ENCODE peak calls at places on chromosomes 4 and X, in six cellular contexts. K is breast epithelium, S is B cell, F is psoas muscle, E is astrocyte of the spinal cord, X is fibroblast of the aortic adventitia. W is an unnamed sample.

GRCh38 chr4:186643501-186644315 is 79.9 kb downstream of the FAT1 start:
- DNase-seq in E (peak), S (no peak), K (no peak), X (peak), F (no peak), W (no peak)

GRCh38 chrX:27619975-27620374 is 29.8 kb downstream of the DCAF8L2 start:
- DNase-seq in X (peak), S (no peak), K (no peak), E (no peak), F (no peak), W (no peak)

GRCh38 chrX:15606064-15606590 is 5.4 kb upstream of the ACE2 start:
- DNase-seq in X (no peak), K (no peak), E (no peak), S (no peak), F (no peak), W (no peak)

GRCh38 chr4:153987291-153987690 is 198.4 kb upstream of the SFRP2 start:
- DNase-seq in E (peak), S (no peak), F (no peak), X (peak), K (no peak), W (no peak)

GRCh38 chr4:103201254-103201653 is 3.1 kb upstream of the CENPE start:
- DNase-seq in K (no peak), F (no peak), E (no peak), X (no peak), S (no peak), W (no peak)

GRCh38 chr4:112563431-112564200 is 47.6 kb upstream of the NEUROG2 start:
- DNase-seq in S (no peak), E (no peak), F (no peak), K (no peak), X (no peak), W (no peak)

GRCh38 chrX:79413963-79414362 is 46.8 kb upstream of the ITM2A start:
- DNase-seq in F (no peak), X (no peak), E (no peak), S (no peak), K (no peak), W (no peak)

GRCh38 chr4:39662683-39663082 is 24.0 kb upstream of the SMIM14 start:
- DNase-seq in S (no peak), X (no peak), F (no peak), E (no peak), K (no peak), W (no peak)

GRCh38 chrX:65726708-65727107 is 59.3 kb downstream of the MSN start:
- DNase-seq in E (no peak), S (no peak), F (no peak), X (no peak), K (no peak), W (no peak)

GRCh38 chrX:115372026-115372610 is 82.6 kb downstream of the LUZP4 start:
- DNase-seq in X (peak), S (no peak), E (peak), F (no peak), K (no peak), W (no peak)

GRCh38 chr4:76930721-76931481 is 18.7 kb upstream of the SEPTIN11 start:
- DNase-seq in E (no peak), X (no peak), F (no peak), S (no peak), K (no peak), W (no peak)

GRCh38 chr4:186726440-186727148 is 2.9 kb upstream of the FAT1 start:
- DNase-seq in X (peak), E (peak), S (no peak), K (peak), F (peak), W (peak)

GRCh38 chrX:130851569-130851968 is 51.4 kb downstream of the ENOX2 start:
- DNase-seq in S (no peak), X (no peak), K (no peak), F (no peak), E (no peak), W (no peak)

GRCh38 chrX:12162420-12162819 is 24.1 kb downstream of the FRMPD4 start:
- DNase-seq in X (peak), S (no peak), F (no peak), E (no peak), K (no peak), W (no peak)

GRCh38 chrX:82589410-82589809 is 918.7 kb upstream of the POU3F4 start:
- DNase-seq in S (no peak), F (no peak), E (peak), K (no peak), X (no peak), W (no peak)

GRCh38 chr4:125741825-125742452 is 427.2 kb downstream of the FAT4 start:
- DNase-seq in F (no peak), E (peak), S (no peak), X (peak), K (no peak), W (peak)

GRCh38 chr4:173288698-173289350 is 45.3 kb downstream of the HMGB2 start:
- DNase-seq in S (no peak), E (no peak), K (no peak), F (no peak), X (no peak), W (no peak)

GRCh38 chr4:37760840-37761239 is 65.6 kb upstream of the PGM2 start:
- DNase-seq in E (no peak), K (no peak), S (no peak), F (no peak), X (peak), W (no peak)

GRCh38 chrX:150199181-150199580 is 163.9 kb upstream of the MAMLD1 start:
- DNase-seq in K (no peak), S (no peak), E (no peak), X (no peak), F (no peak), W (no peak)

GRCh38 chrX:47579537-47579936 is 2.7 kb upstream of the TIMP1 start:
- DNase-seq in X (peak), K (no peak), S (no peak), E (peak), F (no peak), W (peak)

GRCh38 chr4:90545380-90545779 is 418.2 kb downstream of the CCSER1 start:
- DNase-seq in X (no peak), S (no peak), E (no peak), F (no peak), K (no peak), W (no peak)

GRCh38 chr4:113407409-113407808 is 354.1 kb downstream of the CAMK2D start:
- DNase-seq in X (no peak), S (no peak), F (no peak), E (no peak), K (no peak), W (no peak)

GRCh38 chr4:118950224-118950623 is 61.6 kb downstream of the SYNPO2 start:
- DNase-seq in X (no peak), S (no peak), F (no peak), K (no peak), E (no peak), W (no peak)

GRCh38 chrX:54029543-54030143 is 14.6 kb downstream of the PHF8 start:
- DNase-seq in X (no peak), E (no peak), S (no peak), K (peak), F (no peak), W (no peak)

GRCh38 chr4:176538217-176538925 is 218.6 kb downstream of the SPCS3 start:
- DNase-seq in S (no peak), E (peak), F (no peak), X (peak), K (no peak), W (no peak)

GRCh38 chr4:126738926-126739325 is 893.8 kb upstream of the INTU start:
- DNase-seq in X (no peak), E (no peak), F (no peak), S (no peak), K (no peak), W (no peak)

GRCh38 chrX:77412631-77413030 is 34.6 kb upstream of the FGF16 start:
- DNase-seq in X (no peak), K (no peak), E (no peak), S (no peak), F (no peak), W (no peak)

GRCh38 chrX:134948333-134949241 is 42.2 kb upstream of the SMIM10 start:
- DNase-seq in X (peak), E (peak), F (no peak), K (no peak), S (no peak), W (no peak)

GRCh38 chr4:54961357-54961975 is 163.9 kb downstream of the KDR start:
- DNase-seq in F (no peak), X (peak), E (peak), S (peak), K (no peak), W (peak)

GRCh38 chr4:51884606-51885005 is 41.7 kb downstream of the DCUN1D4 start:
- DNase-seq in K (no peak), X (no peak), E (no peak), S (no peak), F (no peak), W (no peak)

GRCh38 chrX:13142891-13143290 is 98.5 kb upstream of the FAM9C start:
- DNase-seq in F (no peak), E (no peak), S (no peak), X (no peak), K (no peak), W (no peak)

GRCh38 chrX:38768079-38768478 is 33.2 kb upstream of the MID1IP1 start:
- DNase-seq in F (no peak), K (no peak), X (peak), S (peak), E (peak), W (peak)

GRCh38 chr4:139770361-139770760 is 104.7 kb downstream of the MGST2 start:
- DNase-seq in S (no peak), F (no peak), X (no peak), K (no peak), E (no peak), W (no peak)

GRCh38 chr4:148061139-148061476 is 329.2 kb downstream of the ARHGAP10 start:
- DNase-seq in S (no peak), K (no peak), X (no peak), F (no peak), E (no peak), W (no peak)

GRCh38 chr4:41241919-41242318 is 14.8 kb upstream of the UCHL1 start:
- DNase-seq in F (no peak), X (no peak), E (no peak), K (no peak), S (no peak), W (no peak)

GRCh38 chr4:120843840-120844527 is 78.5 kb downstream of the PRDM5 start:
- DNase-seq in S (no peak), X (no peak), K (no peak), F (no peak), E (no peak), W (no peak)
- TF ChIP-seq CTCF in S (no peak), X (peak), K (no peak), F (no peak), E (peak), W (no peak)

DNA sequence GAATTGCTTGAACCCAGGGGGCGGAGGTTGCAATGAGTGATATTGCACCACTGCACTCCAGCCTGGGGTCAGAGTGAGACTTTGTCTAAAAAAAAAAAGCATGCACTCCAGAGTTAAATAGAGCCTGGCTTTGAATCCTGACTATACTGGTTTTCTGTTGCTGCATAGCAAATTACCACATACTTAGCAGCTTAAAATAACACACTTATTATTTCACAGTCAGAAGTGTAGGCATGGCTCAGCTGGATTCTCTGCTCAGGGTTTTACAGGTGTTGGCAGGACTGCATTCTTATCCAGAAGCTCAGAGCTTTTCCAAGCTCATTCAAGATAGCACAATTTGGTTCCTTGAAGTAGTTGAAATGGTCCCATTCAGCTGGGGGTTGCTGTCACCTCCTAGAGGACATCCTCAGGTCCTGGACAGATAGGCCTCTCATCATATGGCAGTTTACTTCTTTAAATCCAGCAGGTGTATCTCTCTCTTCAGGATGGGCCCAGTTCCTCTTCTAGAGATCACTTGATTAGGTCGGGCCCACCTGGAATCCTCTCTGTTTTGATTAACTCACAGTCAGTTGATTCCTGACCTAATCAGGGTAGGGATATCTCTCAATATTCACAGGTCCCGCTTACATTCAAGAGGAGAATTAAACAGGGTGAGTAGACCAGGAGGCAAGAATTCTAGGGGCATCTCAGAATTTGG is 26.8 kb downstream of the DOCK11 start:
- DNase-seq in K (no peak), F (no peak), S (no peak), X (no peak), E (no peak), W (no peak)
- TF ChIP-seq CTCF in K (no peak), F (no peak), S (no peak), X (no peak), E (no peak), W (no peak)

DNA sequence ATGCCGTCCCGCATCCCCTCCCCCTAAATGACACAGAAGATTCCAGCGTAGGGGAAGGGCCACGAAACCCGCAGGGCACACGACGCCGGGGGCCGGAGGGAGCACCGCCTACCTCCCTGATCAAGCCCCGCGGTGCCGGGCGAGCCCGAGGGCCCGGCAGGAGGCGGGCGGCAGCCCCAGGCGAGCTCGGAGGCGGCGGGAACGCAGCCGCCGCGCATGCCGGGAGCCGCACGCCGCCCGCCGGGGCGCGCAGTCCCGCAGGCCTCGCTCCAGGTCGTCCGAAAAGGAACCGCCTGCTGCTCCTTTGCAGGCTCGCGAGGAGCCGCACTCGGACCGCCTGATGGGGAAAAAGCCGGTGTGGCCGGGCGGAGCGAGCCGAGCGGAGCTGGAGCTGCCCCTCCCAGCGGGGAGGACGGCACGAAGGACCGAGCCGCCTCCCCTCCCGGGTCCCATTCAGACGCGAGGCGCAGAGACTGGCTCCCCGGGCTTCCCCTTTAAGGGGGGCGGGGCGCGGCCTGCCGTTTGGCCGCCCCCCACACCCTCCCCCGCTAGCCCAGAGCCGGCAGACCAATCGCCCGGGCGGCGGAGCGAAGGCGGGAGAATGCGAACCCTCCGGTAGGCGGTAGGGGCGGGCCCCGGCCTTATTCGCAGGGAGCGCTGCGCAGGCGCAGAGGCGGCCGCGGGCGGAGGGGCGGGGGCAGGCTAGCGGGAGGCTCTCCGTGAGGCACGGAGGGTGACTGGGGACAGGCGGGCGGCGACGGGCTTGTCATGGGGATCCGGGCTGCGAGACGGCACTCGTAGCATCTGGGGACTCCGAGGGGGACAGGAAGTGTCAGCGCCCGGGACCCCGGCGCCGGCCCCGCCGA is 561 bp upstream of the ING2 start:
- DNase-seq in F (peak), X (peak), K (peak), S (peak), E (peak), W (peak)
- TF ChIP-seq CTCF in F (peak), X (no peak), K (peak), S (no peak), E (no peak), W (no peak)

GRCh38 chr4:1277667-1278335 is 11.9 kb upstream of the MAEA start:
- DNase-seq in E (no peak), X (no peak), F (no peak), S (no peak), K (no peak), W (no peak)
- TF ChIP-seq CTCF in E (no peak), X (peak), F (no peak), S (no peak), K (no peak), W (no peak)

DNA sequence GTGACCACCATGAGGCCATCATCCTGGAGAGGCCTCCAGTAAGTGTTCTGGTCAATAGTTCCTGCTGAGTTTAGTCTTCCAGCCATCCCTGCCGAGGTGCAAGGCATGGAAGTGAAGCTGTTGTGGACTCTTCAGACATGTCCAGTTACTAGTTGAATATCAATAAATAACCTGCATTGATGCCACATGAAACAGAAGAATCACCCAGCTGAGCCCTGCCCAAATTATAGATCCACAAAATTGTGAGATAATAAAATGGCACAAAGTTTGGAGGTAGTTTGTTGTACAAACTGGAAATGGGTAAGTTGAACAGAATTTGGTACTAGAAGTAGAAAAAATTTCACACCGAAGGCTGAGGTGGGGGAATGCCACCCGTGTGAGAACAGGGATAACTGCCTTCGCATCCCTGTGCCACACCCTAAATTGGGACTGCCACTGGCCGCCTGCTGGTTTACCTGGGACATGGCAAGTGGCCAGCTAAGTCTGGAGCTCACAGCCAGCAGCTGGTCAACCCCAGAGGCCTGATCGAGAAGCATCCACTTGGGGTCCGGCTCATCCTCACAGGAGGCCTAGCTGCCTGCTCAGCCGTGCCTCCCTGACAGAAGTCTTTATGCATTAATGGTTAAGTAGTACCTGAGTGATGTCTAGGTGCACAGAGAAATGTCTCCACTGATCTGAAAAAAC is 184.5 kb downstream of the SPRY1 start:
- DNase-seq in X (no peak), F (no peak), K (no peak), E (no peak), S (no peak), W (no peak)
- TF ChIP-seq CTCF in X (peak), F (no peak), K (no peak), E (no peak), S (no peak), W (no peak)

DNA sequence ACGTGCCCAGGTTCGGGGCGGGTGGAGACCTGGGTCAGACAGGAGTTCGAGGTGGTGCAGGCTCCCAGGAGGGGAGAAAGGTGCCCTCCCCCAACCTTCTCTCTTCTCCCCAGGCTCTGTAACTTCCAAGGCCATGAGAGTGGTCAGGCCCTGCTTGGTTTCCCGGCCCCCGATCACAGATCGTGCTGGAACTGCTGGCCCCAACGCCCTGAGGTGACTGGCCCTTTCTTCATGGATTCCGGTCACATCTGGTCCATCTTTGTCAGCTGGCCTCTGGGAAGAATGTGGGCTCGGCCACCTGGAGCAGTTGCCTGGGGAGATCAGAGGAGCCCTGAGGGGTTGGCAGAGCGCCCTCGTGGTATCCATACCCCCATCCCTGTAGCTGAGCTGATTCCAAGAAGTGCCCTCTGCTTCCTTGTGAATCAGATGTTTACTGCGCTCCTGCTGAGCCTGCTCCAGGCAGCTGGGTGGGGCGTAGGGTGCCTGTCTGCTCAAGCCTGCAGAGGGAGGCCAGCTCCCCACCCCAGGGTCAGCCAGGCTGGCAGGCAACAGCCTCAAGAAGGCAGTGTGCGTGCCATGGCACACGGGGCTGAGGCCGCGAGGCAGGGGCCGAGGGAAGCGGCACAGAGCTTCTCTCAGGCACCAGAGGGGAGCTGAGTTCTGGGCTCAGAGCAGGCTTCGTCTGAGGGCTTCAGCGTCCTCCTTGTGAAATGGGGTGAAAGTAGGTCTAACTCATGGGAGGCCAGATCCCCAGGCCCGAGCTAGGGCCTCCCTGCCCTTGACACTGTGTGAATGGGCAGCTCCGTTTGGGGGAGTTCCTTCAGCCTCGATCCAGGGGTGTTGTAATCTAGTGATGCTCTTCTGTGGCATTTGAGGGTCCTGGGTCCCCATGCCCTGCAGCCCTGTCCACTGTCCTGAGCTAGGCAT is 3.6 kb downstream of the SH3BP2 start:
- DNase-seq in F (peak), E (peak), K (peak), X (peak), S (no peak), W (no peak)
- TF ChIP-seq CTCF in F (no peak), E (no peak), K (no peak), X (peak), S (no peak), W (no peak)

GRCh38 chrX:70129811-70130210 is 3.4 kb upstream of the IGBP1 start:
- DNase-seq in K (no peak), F (no peak), E (no peak), S (no peak), X (peak), W (no peak)
- TF ChIP-seq CTCF in K (no peak), F (no peak), E (no peak), S (no peak), X (no peak), W (no peak)

GRCh38 chr4:5774416-5775056 is 63.5 kb downstream of the EVC start:
- DNase-seq in K (no peak), X (no peak), S (no peak), E (no peak), F (no peak), W (no peak)
- TF ChIP-seq CTCF in K (no peak), X (no peak), S (no peak), E (no peak), F (no peak), W (no peak)

W was measured in GM20000.